ENCODE peak calls at places on chromosome 10, in eight cellular contexts. V, S, R, Y, J, A, U and X are unnamed samples.
A peak's percentile ranks its signal among the peaks of the same experiment; 100 is the strongest.

GRCh38 chr10:520402-520787 is 169.1 kb downstream of the DIP2C start:
- DNase-seq in R (peak; percentile 83), Y (no peak), J (no peak), U (no peak), A (no peak), V (no peak), S (peak; percentile 57), X (peak; percentile 52)

GRCh38 chr10:28149760-28150159 is 150.9 kb upstream of the ODAD2 start:
- DNase-seq in J (no peak), A (no peak), R (no peak), V (no peak), S (no peak), U (no peak), Y (no peak), X (no peak)

GRCh38 chr10:91856637-91857036 is 52.6 kb downstream of the FGFBP3 start:
- DNase-seq in V (no peak), Y (no peak), J (no peak), A (no peak), S (peak; percentile 38), R (no peak), U (no peak), X (peak; percentile 3)

GRCh38 chr10:10657139-10657760 is 360.4 kb upstream of the CELF2 start:
- DNase-seq in A (no peak), Y (no peak), R (no peak), J (no peak), V (no peak), U (no peak), S (no peak), X (no peak)

GRCh38 chr10:79995979-79996629 is 47.2 kb upstream of the SFTPD start:
- DNase-seq in Y (no peak), V (no peak), R (no peak), A (no peak), U (no peak), J (no peak), S (no peak), X (peak; percentile 49)

GRCh38 chr10:93680414-93681047 is 21.9 kb downstream of the FRA10AC1 start:
- DNase-seq in S (peak; percentile 25), R (peak; percentile 35), V (peak; percentile 12), J (no peak), Y (no peak), A (no peak), U (no peak), X (no peak)

GRCh38 chr10:32436215-32436614 is 9.7 kb upstream of the CCDC7 start:
- DNase-seq in S (no peak), A (no peak), J (no peak), Y (no peak), U (no peak), V (no peak), R (no peak), X (no peak)

GRCh38 chr10:77383861-77384553 is 253.6 kb downstream of the KCNMA1 start:
- DNase-seq in S (no peak), V (no peak), Y (no peak), A (no peak), R (no peak), U (no peak), J (no peak), X (no peak)

GRCh38 chr10:92590623-92591549 is 2.0 kb upstream of the KIF11 start:
- DNase-seq in R (no peak), A (no peak), J (no peak), S (peak; percentile 91), U (peak; percentile 31), Y (peak; percentile 45), V (peak; percentile 59), X (peak; percentile 16)

GRCh38 chr10:26621889-26622681 is 75.4 kb upstream of the PDSS1 start:
- DNase-seq in R (peak; percentile 43), U (peak; percentile 47), V (peak; percentile 56), A (no peak), Y (peak; percentile 31), J (no peak), S (peak; percentile 51), X (no peak)
- H3K4me3 ChIP-seq in R (peak overlapping the region; percentile 34), U (peak overlapping the region; percentile 49), V (no peak overlapping the region), A (no peak overlapping the region), Y (peak overlapping the region; percentile 40), J (peak overlapping the region; percentile 52), S (peak overlapping the region; percentile 26), X (no peak overlapping the region)

DNA sequence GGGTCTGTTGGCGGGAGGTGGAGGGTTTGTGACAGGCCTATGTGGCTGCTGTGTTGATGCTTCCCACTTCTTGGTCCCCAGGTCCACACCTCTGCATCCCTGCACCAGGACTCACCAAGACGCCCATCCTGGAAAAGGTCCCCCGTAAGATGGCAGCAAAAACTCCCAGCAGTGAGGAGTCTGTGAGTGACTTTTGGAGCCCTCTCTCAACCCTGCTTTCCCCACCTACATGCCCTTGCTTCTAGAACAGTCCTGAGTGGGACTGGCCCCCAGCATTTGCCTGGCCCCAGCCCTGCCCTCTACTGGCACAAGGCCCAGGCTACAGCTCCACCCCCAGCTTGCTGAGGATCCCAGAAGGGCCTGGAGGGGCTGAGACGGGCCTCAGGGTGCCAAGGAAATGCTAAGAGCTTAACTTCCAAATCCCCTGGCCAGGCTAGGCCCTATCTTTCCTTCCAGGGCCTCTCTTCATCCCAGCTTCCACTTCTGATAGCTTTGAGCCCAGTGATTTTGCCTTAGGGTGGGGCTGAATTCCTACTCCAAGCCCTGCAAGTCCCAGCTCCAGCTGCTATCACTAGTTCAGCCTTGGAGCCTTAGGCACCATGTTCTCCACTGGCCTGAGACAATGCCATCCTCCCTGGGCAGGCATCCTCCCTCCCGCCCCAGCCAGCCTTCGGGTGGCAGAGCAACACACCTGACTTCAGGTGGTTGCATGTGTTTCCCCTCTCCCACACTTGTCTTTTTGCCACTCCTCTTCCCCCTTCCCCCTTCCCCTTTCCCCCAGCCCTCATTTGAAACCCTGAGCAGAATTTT is 2.8 kb downstream of the CHAT start:
- DNase-seq in V (no peak), S (no peak), A (no peak), R (no peak), J (peak; percentile 62), U (no peak), Y (no peak), X (no peak)
- H3K27me3 ChIP-seq in V (no peaks in the 10 kb centered on the region), S (peaks cover 40% of the 10 kb centered on the region), A (peaks cover 10% of the 10 kb centered on the region), R (peaks cover 33% of the 10 kb centered on the region), J (peaks cover 95% of the 10 kb centered on the region), U (peaks cover 29% of the 10 kb centered on the region), Y (peaks cover 47% of the 10 kb centered on the region), X (no peaks in the 10 kb centered on the region)

DNA sequence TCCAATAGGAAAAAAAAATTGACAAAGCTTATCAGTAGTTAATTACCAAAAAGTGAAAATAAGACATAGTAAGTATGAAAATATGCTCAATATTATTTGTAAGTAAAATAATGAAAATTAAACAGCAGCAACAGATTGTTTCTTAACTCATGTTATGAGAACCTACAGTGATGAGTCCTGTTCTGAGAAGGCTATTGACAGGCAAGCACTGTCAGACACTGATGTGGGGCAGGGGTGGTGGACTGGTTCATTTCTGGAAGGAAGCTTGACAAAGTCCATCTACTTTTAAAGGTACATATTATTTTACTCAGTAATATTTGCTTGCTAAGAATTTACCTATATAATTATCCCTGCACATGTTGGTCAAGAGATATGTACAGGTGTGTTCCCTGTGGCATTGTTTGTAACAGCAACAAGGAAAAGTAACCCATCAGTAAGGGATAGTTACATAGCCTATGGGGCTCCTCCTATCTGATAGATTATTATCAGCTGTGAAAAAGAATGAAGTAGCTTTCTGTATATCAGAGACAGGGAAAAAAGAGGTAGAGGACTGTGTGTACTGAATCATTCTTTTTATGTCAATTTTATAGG is 161.6 kb downstream of the RTKN2 start:
- DNase-seq in A (no peak), U (no peak), R (no peak), S (no peak), J (no peak), Y (no peak), V (no peak), X (no peak)
- H3K4me1 ChIP-seq in A (peaks cover 18% of the 10 kb centered on the region), U (no peaks in the 10 kb centered on the region), R (no peaks in the 10 kb centered on the region), S (no peaks in the 10 kb centered on the region), J (peaks cover 4% of the 10 kb centered on the region), Y (peaks cover 10% of the 10 kb centered on the region), V (peaks cover 8% of the 10 kb centered on the region), X (no peaks in the 10 kb centered on the region)

GRCh38 chr10:101120884-101121660 is 10.0 kb upstream of the TLX1 start:
- DNase-seq in Y (no peak), A (no peak), S (no peak), U (peak; percentile 71), V (peak; percentile 9), R (no peak), J (no peak), X (no peak)
- H3K4me3 ChIP-seq in Y (peak overlapping the region; percentile 55), A (peak overlapping the region; percentile 76), S (no peak overlapping the region), U (peak overlapping the region; percentile 54), V (no peak overlapping the region), R (peak overlapping the region; percentile 32), J (peak overlapping the region; percentile 56), X (no peak overlapping the region)

DNA sequence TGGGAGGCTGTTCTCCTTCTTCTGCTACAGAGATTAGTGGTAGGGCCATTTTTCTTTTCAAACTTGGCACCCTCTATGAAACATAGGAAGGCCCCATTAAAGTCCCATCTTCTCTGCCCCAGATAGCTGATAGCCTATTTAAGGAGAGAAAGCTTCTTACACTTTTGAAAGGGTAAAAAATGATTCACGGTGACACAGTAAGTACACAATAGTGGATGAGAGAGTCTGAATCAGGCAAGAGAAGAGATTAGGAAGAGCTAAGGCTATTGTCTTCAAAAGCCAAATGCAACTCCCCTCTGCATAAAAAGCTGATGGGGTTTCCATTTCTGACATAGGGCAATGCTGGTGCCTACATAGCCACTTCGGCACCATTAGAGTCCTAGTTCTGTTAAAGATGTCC is 3.6 kb downstream of the INA start:
- DNase-seq in R (no peak), A (no peak), S (no peak), U (no peak), V (no peak), J (no peak), Y (no peak), X (no peak)
- H3K27me3 ChIP-seq in R (peaks cover 15% of the 10 kb centered on the region), A (peaks cover 26% of the 10 kb centered on the region), S (peaks cover 20% of the 10 kb centered on the region), U (peaks cover 48% of the 10 kb centered on the region), V (peaks cover 6% of the 10 kb centered on the region), J (peaks cover 77% of the 10 kb centered on the region), Y (peaks cover 26% of the 10 kb centered on the region), X (no peaks in the 10 kb centered on the region)

DNA sequence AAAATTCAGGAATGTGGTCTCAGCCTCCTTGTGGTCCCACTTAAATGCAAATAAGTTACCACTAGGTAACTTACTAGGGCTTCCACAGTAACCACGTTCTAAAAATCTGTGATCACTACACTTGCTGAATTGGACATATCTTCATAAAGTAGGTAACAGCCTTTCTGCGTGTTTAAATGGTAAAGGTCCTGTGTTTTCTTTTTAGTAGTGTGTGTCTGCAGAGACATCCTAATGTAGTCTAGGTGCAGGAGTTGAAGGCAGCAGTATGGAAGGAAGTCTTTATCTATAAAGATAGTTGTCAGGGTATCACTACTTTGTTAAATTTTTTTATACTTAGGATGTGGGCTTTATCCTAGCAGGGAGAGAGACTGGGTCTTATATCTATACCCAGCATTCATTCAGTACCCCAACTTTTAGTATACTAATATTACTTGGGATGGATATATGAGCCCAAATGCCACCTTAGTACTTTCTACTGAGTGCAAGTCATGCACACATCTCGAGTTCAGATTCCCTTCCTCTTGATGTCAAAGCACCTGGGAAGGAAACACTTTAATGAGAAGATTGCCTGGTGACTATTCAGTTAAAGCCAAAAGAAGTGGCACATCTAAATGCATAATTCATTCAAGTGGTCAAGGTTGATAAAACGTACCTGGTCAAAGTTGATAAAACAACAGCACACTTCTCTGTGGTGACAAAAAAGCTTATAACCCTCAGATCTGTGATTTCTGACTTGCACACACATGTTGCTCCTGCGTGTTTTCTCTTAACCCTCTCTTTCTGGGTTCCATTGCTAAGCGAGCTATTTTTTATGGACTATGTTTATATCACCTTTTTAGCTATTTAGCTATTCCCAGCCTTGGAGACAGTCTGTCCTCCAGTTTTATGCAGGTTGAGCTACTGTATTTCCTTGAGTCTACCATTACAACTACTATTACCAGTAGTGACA is 281.1 kb upstream of the DKK1 start:
- DNase-seq in V (no peak), Y (no peak), A (no peak), R (no peak), S (no peak), U (no peak), J (no peak), X (no peak)
- H3K4me1 ChIP-seq in V (no peaks in the 10 kb centered on the region), Y (no peaks in the 10 kb centered on the region), A (no peaks in the 10 kb centered on the region), R (no peaks in the 10 kb centered on the region), S (peaks cover 2% of the 10 kb centered on the region), U (no peaks in the 10 kb centered on the region), J (no peaks in the 10 kb centered on the region), X (no peaks in the 10 kb centered on the region)